ENCODE peak calls at places on chromosomes 12 and 14, in five cellular contexts. F is A673, W is astrocyte of the spinal cord, Y is GM23338, S is HCT116. Z is an unnamed sample.

GRCh38 chr12:31896514-31897039 is 62.6 kb upstream of the RESF1 start:
- DNase-seq in F (no peak), W (peak; percentile 64), Y (peak; percentile 59), S (no peak), Z (peak; percentile 99)

GRCh38 chr12:4947297-4947696 is 37.6 kb downstream of the KCNA1 start:
- DNase-seq in F (no peak), W (no peak), Y (no peak), S (no peak), Z (no peak)

GRCh38 chr14:99067141-99067920 is 204.7 kb downstream of the BCL11B start:
- DNase-seq in F (no peak), W (no peak), Y (no peak), S (no peak), Z (no peak)

GRCh38 chr12:30599631-30600030 is 96.0 kb downstream of the IPO8 start:
- DNase-seq in F (peak; percentile 79), W (peak; percentile 6), Y (no peak), S (no peak), Z (no peak)

GRCh38 chr12:69701821-69702220 is 2.7 kb upstream of the BEST3 start:
- DNase-seq in F (peak; percentile 16), W (no peak), Y (no peak), S (no peak), Z (no peak)

GRCh38 chr12:78951746-78952532 is 87.4 kb downstream of the SYT1 start:
- DNase-seq in F (peak; percentile 60), W (peak; percentile 6), Y (no peak), S (no peak), Z (no peak)

GRCh38 chr12:91662021-91662420 is 479.4 kb upstream of the DCN start:
- DNase-seq in F (no peak), W (peak; percentile 18), Y (no peak), S (no peak), Z (no peak)

GRCh38 chr12:10283028-10283427 is 24.6 kb upstream of the KLRD1 start:
- DNase-seq in F (no peak), W (no peak), Y (no peak), S (no peak), Z (no peak)

GRCh38 chr12:501722-502447 is 42.1 kb downstream of the B4GALNT3 start:
- DNase-seq in F (no peak), W (no peak), Y (no peak), S (no peak), Z (no peak)

GRCh38 chr12:124567035-124567672 is at the start of gene NCOR2:
- DNase-seq in F (peak; percentile 58), W (no peak), Y (peak; percentile 64), S (no peak), Z (peak; percentile 71)

GRCh38 chr14:31933716-31934115 is 143.4 kb upstream of the ARHGAP5 start:
- DNase-seq in F (peak; percentile 59), W (peak; percentile 36), Y (peak; percentile 60), S (no peak), Z (no peak)

GRCh38 chr14:51652168-51653095 is 722 bp downstream of the FRMD6 start:
- DNase-seq in F (no peak), W (peak; percentile 33), Y (peak; percentile 71), S (no peak), Z (no peak)

GRCh38 chr12:109999983-110000505 is 814 bp downstream of the ANKRD13A start:
- DNase-seq in F (peak; percentile 25), W (peak; percentile 31), Y (peak; percentile 49), S (no peak), Z (peak; percentile 55)

GRCh38 chr12:92502417-92503028 is 200.3 kb upstream of the PLEKHG7 start:
- DNase-seq in F (no peak), W (no peak), Y (no peak), S (no peak), Z (peak; percentile 88)

GRCh38 chr12:128818065-128819022 is 5.4 kb downstream of the SLC15A4 start:
- DNase-seq in F (no peak), W (peak; percentile 48), Y (no peak), S (no peak), Z (peak; percentile 83)

GRCh38 chr12:99618657-99619056 is 28.9 kb upstream of the GARIN6 start:
- DNase-seq in F (no peak), W (peak; percentile 26), Y (no peak), S (no peak), Z (no peak)

GRCh38 chr14:99792551-99793212 is 531 bp upstream of the EML1 start:
- DNase-seq in F (peak; percentile 23), W (peak; percentile 31), Y (peak; percentile 44), S (no peak), Z (no peak)

GRCh38 chr14:103542545-103543088 is 13.6 kb downstream of the TRMT61A start:
- DNase-seq in F (no peak), W (no peak), Y (peak; percentile 94), S (no peak), Z (no peak)

GRCh38 chr12:55930771-55931316 is at the start of gene DGKA:
- DNase-seq in F (peak; percentile 82), W (peak; percentile 78), Y (peak; percentile 74), S (peak; percentile 41), Z (peak; percentile 73)

GRCh38 chr12:103840399-103840880 is 594 bp downstream of the NT5DC3 start:
- DNase-seq in F (peak; percentile 39), W (peak; percentile 31), Y (no peak), S (no peak), Z (peak; percentile 40)

GRCh38 chr12:7638764-7639570 is 26.7 kb downstream of the APOBEC1 start:
- DNase-seq in F (peak; percentile 91), W (peak; percentile 84), Y (peak; percentile 97), S (peak; percentile 69), Z (peak; percentile 85)

GRCh38 chr14:50064993-50065392 is 51.4 kb downstream of the VCPKMT start:
- DNase-seq in F (no peak), W (peak; percentile 21), Y (no peak), S (no peak), Z (peak; percentile 96)

GRCh38 chr12:123478762-123479161 is 20.8 kb downstream of the SNRNP35 start:
- DNase-seq in F (no peak), W (peak; percentile 41), Y (no peak), S (no peak), Z (no peak)

GRCh38 chr12:125549836-125550235 is 484.6 kb downstream of the AACS start:
- DNase-seq in F (peak; percentile 15), W (no peak), Y (peak; percentile 51), S (no peak), Z (peak; percentile 14)

GRCh38 chr12:70590051-70590450 is 47.2 kb downstream of the PTPRB start:
- DNase-seq in F (peak; percentile 76), W (peak; percentile 84), Y (peak; percentile 85), S (peak; percentile 62), Z (peak; percentile 70)

GRCh38 chr14:28141662-28142061 is 624.9 kb upstream of the FOXG1 start:
- DNase-seq in F (no peak), W (no peak), Y (no peak), S (no peak), Z (no peak)

GRCh38 chr12:18643673-18644072 is 94.1 kb downstream of the PLCZ1 start:
- DNase-seq in F (no peak), W (peak; percentile 42), Y (no peak), S (no peak), Z (no peak)

GRCh38 chr12:110157539-110157938 is 33.4 kb downstream of the IFT81 start:
- DNase-seq in F (no peak), W (no peak), Y (no peak), S (no peak), Z (no peak)

GRCh38 chr12:132151145-132151765 is 7.0 kb downstream of the NOC4L start:
- DNase-seq in F (no peak), W (no peak), Y (no peak), S (no peak), Z (no peak)

GRCh38 chr12:46364777-46365580 is 7.6 kb downstream of the SLC38A2 start:
- DNase-seq in F (peak; percentile 77), W (peak; percentile 83), Y (no peak), S (no peak), Z (peak; percentile 41)

GRCh38 chr12:89693639-89694202 is 14.9 kb downstream of the ATP2B1 start:
- DNase-seq in F (no peak), W (peak; percentile 32), Y (no peak), S (no peak), Z (no peak)

GRCh38 chr14:25537846-25538455 is 488.0 kb upstream of the STXBP6 start:
- DNase-seq in F (peak; percentile 75), W (no peak), Y (peak; percentile 82), S (no peak), Z (peak; percentile 0)

GRCh38 chr12:1474059-1474537 is 120.3 kb downstream of the FBXL14 start:
- DNase-seq in F (peak; percentile 44), W (peak; percentile 97), Y (peak; percentile 27), S (peak; percentile 65), Z (no peak)

GRCh38 chr14:56490379-56490778 is 89.2 kb upstream of the TMEM260 start:
- DNase-seq in F (peak; percentile 77), W (peak; percentile 51), Y (peak; percentile 68), S (peak; percentile 35), Z (peak; percentile 34)

GRCh38 chr14:75147423-75148071 is 20.7 kb upstream of the NEK9 start:
- DNase-seq in F (no peak), W (peak; percentile 89), Y (peak; percentile 81), S (no peak), Z (no peak)
- TF ChIP-seq CTCF in F (peak; percentile 23), W (peak; percentile 68), Y (peak; percentile 54), S (no peak), Z (no peak)

GRCh38 chr12:122013792-122014590 is 7.7 kb upstream of the BCL7A start:
- DNase-seq in F (no peak), W (no peak), Y (no peak), S (no peak), Z (no peak)
- H3K4me3 ChIP-seq in F (no peak overlapping the region), W (no peak overlapping the region), Y (no peak overlapping the region), S (no peak overlapping the region), Z (no peak overlapping the region)

DNA sequence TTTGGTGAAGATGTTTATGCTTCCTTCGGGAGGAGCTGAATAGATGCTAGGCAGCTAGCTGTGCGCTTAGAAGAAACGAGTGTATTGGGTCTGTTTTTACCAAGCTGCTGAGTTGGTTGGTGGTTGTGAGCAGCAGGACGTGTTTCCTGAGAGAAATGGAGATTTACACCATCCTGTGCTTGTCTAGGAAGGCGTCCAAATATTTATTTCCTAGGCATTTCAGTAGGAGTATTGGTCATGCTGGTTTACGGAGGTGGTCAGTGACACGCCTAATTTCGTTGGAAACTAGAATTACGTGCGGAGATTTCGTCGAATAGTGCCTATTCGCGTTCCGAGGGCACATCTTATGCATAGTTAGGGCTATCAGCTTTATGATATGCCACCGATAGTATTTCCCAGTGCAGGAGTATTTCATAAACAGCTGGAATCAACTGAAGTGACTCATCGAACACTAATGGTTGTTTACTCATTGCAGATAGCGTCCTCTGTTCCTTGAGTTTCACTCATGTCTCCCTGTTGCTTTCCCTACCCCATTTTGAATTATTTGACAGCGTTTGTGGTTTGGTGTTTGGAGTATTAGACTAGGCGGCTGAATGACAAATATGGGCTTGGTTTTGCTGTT is 778 bp downstream of the TBC1D15 start:
- DNase-seq in F (peak; percentile 38), W (peak; percentile 72), Y (peak; percentile 16), S (peak; percentile 23), Z (peak; percentile 13)
- TF ChIP-seq CTCF in F (no peak), W (no peak), Y (no peak), S (no peak), Z (no peak)

GRCh38 chr12:105085537-105085936 is 1.3 kb upstream of the ALDH1L2 start:
- DNase-seq in F (peak; percentile 79), W (no peak), Y (peak; percentile 45), S (no peak), Z (no peak)

GRCh38 chr12:105083551-105084105 is 630 bp downstream of the ALDH1L2 start:
- DNase-seq in F (peak; percentile 50), W (peak; percentile 70), Y (peak; percentile 37), S (no peak), Z (peak; percentile 55)

GRCh38 chr12:105084251-105085250 is at the start of gene ALDH1L2:
- DNase-seq in F (peak; percentile 73), W (peak; percentile 90), Y (peak; percentile 91), S (peak; percentile 35), Z (peak; percentile 83)

GRCh38 chr12:105079011-105079570 is 5.2 kb downstream of the ALDH1L2 start:
- DNase-seq in F (no peak), W (no peak), Y (no peak), S (no peak), Z (no peak)

GRCh38 chr12:105083041-105083440 is 1.2 kb downstream of the ALDH1L2 start:
- DNase-seq in F (no peak), W (no peak), Y (peak; percentile 25), S (no peak), Z (no peak)
- H3K4me3 ChIP-seq in F (peak overlapping the region; percentile 53), W (peak overlapping the region; percentile 78), Y (peak overlapping the region; percentile 83), S (no peak overlapping the region), Z (peak overlapping the region; percentile 61)